ENCODE peak calls at places on chromosomes 11 and 22, in nine cellular contexts. F is NCI-H1092; A is IMR-90; G is neural crest cell; M is memory B cell; W is AG08396; S is activated CD4-positive, alpha-beta T cell treated with anti-CD3 and anti-CD28 coated beads for 4 hours; N is EL; J is thoracic aorta. O is an unnamed sample.

GRCh38 chr11:5090668-5091067 is 21.3 kb downstream of the OR52E1 start:
- DNase-seq in F (no peak), A (no peak), G (no peak), M (no peak), W (no peak), S (no peak), N (no peak), J (no peak), O (no peak)

GRCh38 chr11:105598371-105598770 is 11.5 kb upstream of the GRIA4 start:
- DNase-seq in F (no peak), A (no peak), G (no peak), M (no peak), W (no peak), S (no peak), N (no peak), J (no peak), O (no peak)

GRCh38 chr11:109772846-109773400 is 320.3 kb upstream of the ZC3H12C start:
- DNase-seq in F (peak; percentile 64), A (no peak), G (no peak), M (no peak), W (no peak), S (no peak), N (no peak), J (no peak), O (no peak)

GRCh38 chr11:102010776-102011500 is 36.3 kb upstream of the CFAP300 start:
- DNase-seq in F (no peak), A (peak; percentile 82), G (no peak), M (no peak), W (peak; percentile 92), S (no peak), N (peak; percentile 97), J (peak; percentile 14), O (peak; percentile 83)

GRCh38 chr22:46763051-46763705 is 728 bp downstream of the TBC1D22A start:
- DNase-seq in F (no peak), A (peak; percentile 7), G (no peak), M (no peak), W (peak; percentile 38), S (peak; percentile 23), N (peak; percentile 36), J (no peak), O (peak; percentile 91)

GRCh38 chr11:71913716-71914115 is 14.7 kb downstream of the XNDC1N start:
- DNase-seq in F (no peak), A (peak; percentile 72), G (no peak), M (no peak), W (no peak), S (no peak), N (no peak), J (no peak), O (no peak)

GRCh38 chr11:121767433-121767832 is 314.7 kb upstream of the SORL1-AS1 start:
- DNase-seq in F (no peak), A (peak; percentile 50), G (no peak), M (no peak), W (no peak), S (no peak), N (no peak), J (no peak), O (no peak)

GRCh38 chr11:67282876-67283371 is 6.2 kb upstream of the ANKRD13D start:
- DNase-seq in F (no peak), A (no peak), G (no peak), M (no peak), W (no peak), S (no peak), N (no peak), J (no peak), O (no peak)

GRCh38 chr11:121091492-121092179 is 9.4 kb upstream of the TECTA start:
- DNase-seq in F (no peak), A (no peak), G (no peak), M (no peak), W (no peak), S (no peak), N (no peak), J (no peak), O (no peak)

O was measured in lower leg skin.